ENCODE peak calls at places on chromosomes 2 and 18, in four cellular contexts. Z, T, X and S are unnamed samples.

GRCh38 chr18:32424696-32425095 is 46.0 kb downstream of the GAREM1 start:
- DNase-seq in Z (no peak), T (no peak), X (no peak), S (no peak)

GRCh38 chr2:167572895-167573294 is 674.5 kb downstream of the STK39 start:
- DNase-seq in Z (no peak), T (no peak), X (no peak), S (no peak)

GRCh38 chr2:6694555-6694954 is 171.2 kb downstream of the CMPK2 start:
- DNase-seq in Z (peak), T (no peak), X (no peak), S (no peak)

GRCh38 chr2:46490521-46491141 is 11.3 kb downstream of the TMEM247 start:
- DNase-seq in Z (peak), T (no peak), X (no peak), S (no peak)

GRCh38 chr2:191679818-191680600 is 2.1 kb downstream of the NABP1 start:
- DNase-seq in Z (no peak), T (no peak), X (no peak), S (no peak)

GRCh38 chr2:162890690-162891311 is 52.2 kb upstream of the KCNH7 start:
- DNase-seq in Z (no peak), T (no peak), X (no peak), S (no peak)

GRCh38 chr2:148936857-148937450 is 61.9 kb downstream of the KIF5C start:
- DNase-seq in Z (no peak), T (no peak), X (no peak), S (no peak)

GRCh38 chr2:48332286-48332685 is 197.7 kb upstream of the STON1 start:
- DNase-seq in Z (no peak), T (no peak), X (no peak), S (no peak)

GRCh38 chr2:108972663-108973062 is 16.4 kb downstream of the EDAR start:
- DNase-seq in Z (no peak), T (no peak), X (no peak), S (no peak)

GRCh38 chr2:241289597-241289996 is 25.9 kb downstream of the HDLBP start:
- DNase-seq in Z (no peak), T (no peak), X (no peak), S (no peak)

GRCh38 chr2:85917887-85918795 is 29.4 kb upstream of the ST3GAL5 start:
- DNase-seq in Z (no peak), T (no peak), X (no peak), S (no peak)

GRCh38 chr18:78659748-78660147 is 319.9 kb upstream of the SALL3 start:
- DNase-seq in Z (no peak), T (peak), X (no peak), S (no peak)
- TF ChIP-seq CTCF in Z (peak), T (peak), X (peak), S (no peak)

GRCh38 chr2:56133441-56133840 is 50.3 kb upstream of the CCDC85A start:
- DNase-seq in Z (no peak), T (no peak), X (no peak), S (no peak)
- TF ChIP-seq CTCF in Z (no peak), T (no peak), X (no peak), S (no peak)

GRCh38 chr2:64966017-64966416 is 23.2 kb upstream of the SLC1A4 start:
- DNase-seq in Z (no peak), T (no peak), X (no peak), S (no peak)

GRCh38 chr2:64958556-64958955 is 30.6 kb upstream of the SLC1A4 start:
- DNase-seq in Z (no peak), T (no peak), X (no peak), S (no peak)

GRCh38 chr2:64960819-64961218 is 28.4 kb upstream of the SLC1A4 start:
- DNase-seq in Z (no peak), T (no peak), X (no peak), S (no peak)

GRCh38 chr2:64966839-64967238 is 22.4 kb upstream of the SLC1A4 start:
- DNase-seq in Z (no peak), T (no peak), X (no peak), S (no peak)

GRCh38 chr2:64963719-64964118 is 25.5 kb upstream of the SLC1A4 start:
- DNase-seq in Z (no peak), T (no peak), X (no peak), S (no peak)
- TF ChIP-seq CTCF in Z (peak), T (no peak), X (no peak), S (no peak)

GRCh38 chr2:88831792-88832248 is 140.3 kb downstream of the RPIA start:
- DNase-seq in Z (peak), T (no peak), X (no peak), S (no peak)
- TF ChIP-seq CTCF in Z (peak), T (peak), X (peak), S (peak)

GRCh38 chr18:61953161-61953560 is 60.4 kb upstream of the RNF152 start:
- DNase-seq in Z (no peak), T (no peak), X (no peak), S (no peak)

GRCh38 chr18:61950371-61950770 is 57.6 kb upstream of the RNF152 start:
- DNase-seq in Z (no peak), T (no peak), X (no peak), S (no peak)

GRCh38 chr18:61949946-61950345 is 57.1 kb upstream of the RNF152 start:
- DNase-seq in Z (no peak), T (no peak), X (no peak), S (no peak)

GRCh38 chr18:61953641-61954040 is 60.8 kb upstream of the RNF152 start:
- DNase-seq in Z (no peak), T (no peak), X (no peak), S (no peak)

DNA sequence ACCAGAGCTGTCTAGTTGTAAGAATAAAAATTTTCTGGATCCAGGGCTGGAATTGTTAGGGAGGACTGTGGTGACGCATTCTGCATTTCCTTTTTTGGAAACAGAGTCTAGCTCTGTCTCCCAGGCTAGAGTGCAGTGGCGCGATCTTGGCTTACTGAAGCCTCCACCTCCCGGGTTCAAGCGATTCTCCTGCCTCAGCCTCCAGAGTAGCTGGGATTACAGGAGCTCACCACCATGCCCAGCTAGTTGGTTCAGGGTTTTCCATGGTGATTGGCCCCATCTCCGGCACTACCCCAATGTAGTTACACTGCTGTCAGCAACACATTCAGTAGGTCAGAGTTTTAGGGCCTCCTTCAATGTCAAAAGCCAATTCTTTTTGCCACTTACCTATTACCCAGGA is 58.6 kb upstream of the RNF152 start:
- DNase-seq in Z (no peak), T (no peak), X (no peak), S (no peak)
- TF ChIP-seq CTCF in Z (no peak), T (no peak), X (no peak), S (no peak)

GRCh38 chr2:55080204-55080738 is 30.0 kb upstream of the RTN4 start:
- DNase-seq in Z (no peak), T (no peak), X (no peak), S (no peak)
- TF ChIP-seq CTCF in Z (no peak), T (no peak), X (no peak), S (no peak)

GRCh38 chr2:196565982-196566381 is 73.5 kb upstream of the CCDC150 start:
- DNase-seq in Z (no peak), T (no peak), X (no peak), S (no peak)
- TF ChIP-seq CTCF in Z (no peak), T (no peak), X (no peak), S (no peak)

GRCh38 chr2:74954500-74954874 is 4.0 kb upstream of the POLE4 start:
- DNase-seq in Z (no peak), T (no peak), X (no peak), S (no peak)

GRCh38 chr2:74959106-74959751 is 786 bp downstream of the POLE4 start:
- DNase-seq in Z (no peak), T (no peak), X (no peak), S (no peak)

GRCh38 chr2:74957886-74958276 is 562 bp upstream of the POLE4 start:
- DNase-seq in Z (no peak), T (no peak), X (no peak), S (no peak)

GRCh38 chr2:74953796-74954499 is 4.5 kb upstream of the POLE4 start:
- DNase-seq in Z (no peak), T (no peak), X (no peak), S (no peak)

DNA sequence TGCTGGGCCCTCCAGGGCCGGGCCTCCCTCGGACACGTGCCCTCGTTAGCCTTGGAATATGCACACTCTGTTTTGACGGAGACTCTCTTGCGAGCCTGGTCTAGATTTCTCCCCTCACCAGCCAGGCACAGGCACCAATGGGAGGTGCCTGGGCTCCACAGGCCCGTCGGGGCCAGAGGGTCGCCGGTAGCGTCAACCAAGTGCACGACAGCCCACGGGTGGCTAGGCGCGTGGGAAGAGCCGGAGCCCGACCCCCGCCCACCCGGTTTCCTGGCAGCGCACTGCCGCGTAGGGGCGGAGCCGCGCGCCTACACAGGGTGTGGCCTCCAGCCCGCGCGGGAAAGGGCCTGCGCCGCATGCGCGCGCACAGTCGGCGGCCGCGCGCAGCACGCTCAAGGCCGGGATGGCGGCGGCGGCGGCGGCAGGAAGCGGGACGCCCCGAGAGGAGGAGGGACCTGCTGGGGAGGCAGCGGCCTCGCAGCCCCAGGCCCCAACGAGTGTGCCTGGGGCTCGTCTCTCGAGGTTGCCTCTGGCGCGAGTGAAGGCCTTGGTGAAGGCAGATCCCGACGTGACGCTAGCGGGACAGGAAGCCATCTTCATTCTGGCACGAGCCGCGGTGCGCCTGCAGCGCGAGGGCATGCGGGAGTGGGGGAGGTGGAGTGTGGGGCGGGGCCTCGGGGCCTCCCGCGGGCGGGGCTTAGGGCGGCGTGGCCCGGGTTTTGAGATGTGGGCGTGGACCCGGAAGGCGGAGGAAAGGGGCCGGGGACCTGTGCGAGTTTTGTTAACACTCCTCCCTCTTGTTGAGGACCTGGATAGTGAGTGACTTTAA is at the start of gene POLE4:
- DNase-seq in Z (peak), T (peak), X (peak), S (peak)
- TF ChIP-seq CTCF in Z (no peak), T (no peak), X (no peak), S (no peak)

GRCh38 chr2:233915133-233915532 is 2.0 kb upstream of the TRPM8 start:
- DNase-seq in Z (no peak), T (no peak), X (no peak), S (no peak)
- TF ChIP-seq CTCF in Z (no peak), T (peak), X (no peak), S (peak)